ENCODE peak calls at places on chromosomes 3 and 15, in six cellular contexts. H is occipital lobe; Q is stimulated activated effector memory CD8-positive, alpha-beta T cell treated with anti-CD3 and anti-CD28 coated beads, Interleukin-12 subunit alpha, Interleukin-12 subunit beta, amount 100 ng/mL, for 72 hours; K is brain microvascular endothelial cell; U is NAMALWA; E is breast epithelium. D is an unnamed sample.
A peak's percentile ranks its signal among the peaks of the same experiment; 100 is the strongest.

GRCh38 chr3:39383913-39384664 is 919 bp downstream of the SLC25A38 start:
- DNase-seq in U (peak; percentile 96), H (no peak), E (peak; percentile 97), K (peak; percentile 90), Q (peak; percentile 96), D (peak; percentile 98)

GRCh38 chr3:46114324-46114988 is 87.2 kb upstream of the XCR1 start:
- DNase-seq in H (no peak), E (no peak), U (no peak), Q (no peak), K (peak; percentile 66), D (no peak)

GRCh38 chr3:143820466-143821221 is 27.6 kb downstream of the SLC9A9 start:
- DNase-seq in K (no peak), Q (no peak), U (no peak), H (no peak), E (no peak), D (peak; percentile 88)

GRCh38 chr15:88911766-88912118 is 1.4 kb downstream of the MFGE8 start:
- DNase-seq in U (no peak), H (no peak), E (no peak), Q (no peak), K (no peak), D (no peak)

GRCh38 chr3:134867277-134867676 is 72.2 kb downstream of the EPHB1 start:
- DNase-seq in E (no peak), K (no peak), Q (no peak), U (no peak), H (no peak), D (no peak)

GRCh38 chr15:78302579-78302978 is 3.2 kb upstream of the SKIC8 start:
- DNase-seq in E (no peak), K (peak; percentile 49), Q (no peak), H (no peak), U (no peak), D (no peak)

GRCh38 chr3:78988324-78988723 is 779.5 kb downstream of the ROBO1 start:
- DNase-seq in U (peak; percentile 5), K (no peak), Q (no peak), E (no peak), H (no peak), D (no peak)

GRCh38 chr3:30440147-30440604 is 166.2 kb upstream of the TGFBR2 start:
- DNase-seq in E (no peak), U (no peak), Q (no peak), K (peak; percentile 39), H (no peak), D (no peak)

GRCh38 chr15:71329509-71330260 is 214.4 kb downstream of the THSD4 start:
- DNase-seq in K (peak; percentile 51), Q (no peak), U (no peak), E (no peak), H (no peak), D (no peak)

GRCh38 chr3:151900460-151900859 is 27.0 kb downstream of the SUCNR1 start:
- DNase-seq in Q (no peak), K (no peak), U (no peak), E (no peak), H (no peak), D (no peak)

GRCh38 chr3:64084640-64085039 is 61.3 kb upstream of the PSMD6 start:
- DNase-seq in Q (no peak), E (no peak), H (no peak), K (peak; percentile 95), U (no peak), D (no peak)

GRCh38 chr15:95972136-95972553 is 358.4 kb upstream of the NR2F2 start:
- DNase-seq in Q (no peak), U (no peak), E (no peak), H (no peak), K (peak; percentile 82), D (no peak)

GRCh38 chr3:128970741-128971048 is 23.2 kb downstream of the CFAP92 start:
- DNase-seq in E (no peak), U (no peak), K (no peak), H (no peak), Q (no peak), D (no peak)

GRCh38 chr3:192608756-192609155 is 118.6 kb downstream of the FGF12 start:
- DNase-seq in K (no peak), U (no peak), E (no peak), H (no peak), Q (no peak), D (no peak)

GRCh38 chr15:70604671-70605070 is 158.7 kb downstream of the UACA start:
- DNase-seq in H (no peak), Q (no peak), K (no peak), E (no peak), U (no peak), D (peak; percentile 56)

GRCh38 chr3:190326361-190326760 is 4.1 kb upstream of the CLDN1 start:
- DNase-seq in U (no peak), K (no peak), E (no peak), Q (no peak), H (no peak), D (no peak)

GRCh38 chr3:66110840-66111239 is 72.1 kb upstream of the MAGI1 start:
- DNase-seq in K (peak; percentile 35), E (no peak), Q (no peak), H (no peak), U (no peak), D (no peak)

GRCh38 chr3:101635345-101635744 is 41.6 kb downstream of the ZBTB11 start:
- DNase-seq in E (no peak), K (no peak), H (no peak), U (no peak), Q (no peak), D (no peak)

GRCh38 chr15:69414702-69415161 is 583 bp downstream of the KIF23 start:
- DNase-seq in H (no peak), K (peak; percentile 92), Q (peak; percentile 66), U (peak; percentile 55), E (no peak), D (peak; percentile 80)

GRCh38 chr3:72144773-72145505 is 360.0 kb upstream of the PROK2 start:
- DNase-seq in Q (no peak), E (no peak), U (no peak), H (no peak), K (no peak), D (no peak)

GRCh38 chr3:194956697-194957396 is 271.2 kb downstream of the FAM43A start:
- DNase-seq in Q (no peak), K (no peak), E (no peak), H (no peak), U (no peak), D (no peak)

GRCh38 chr3:38003371-38003816 is 12.8 kb downstream of the VILL start:
- DNase-seq in K (peak; percentile 45), U (peak; percentile 30), H (peak; percentile 50), Q (peak; percentile 75), E (peak; percentile 79), D (no peak)

GRCh38 chr3:115683305-115683704 is 60.0 kb downstream of the GAP43 start:
- DNase-seq in K (no peak), E (no peak), H (no peak), U (no peak), Q (no peak), D (no peak)

GRCh38 chr3:182276512-182276911 is 516.8 kb upstream of the ATP11B start:
- DNase-seq in Q (no peak), U (no peak), E (no peak), H (no peak), K (no peak), D (no peak)

GRCh38 chr3:133573629-133574194 is at the start of gene CDV3:
- DNase-seq in Q (no peak), E (no peak), U (no peak), K (no peak), H (no peak), D (no peak)

GRCh38 chr3:109553573-109554371 is 216.4 kb upstream of the DPPA4 start:
- DNase-seq in E (no peak), U (no peak), Q (no peak), H (no peak), K (peak; percentile 19), D (no peak)

GRCh38 chr15:39700301-39700700 is 82.3 kb downstream of the FSIP1 start:
- DNase-seq in E (no peak), K (no peak), Q (no peak), U (no peak), H (no peak), D (no peak)

GRCh38 chr15:31438601-31439265 is 112.1 kb downstream of the KLF13 start:
- DNase-seq in U (peak; percentile 17), E (no peak), Q (no peak), K (no peak), H (no peak), D (no peak)

GRCh38 chr15:70116317-70116716 is 18.6 kb upstream of the TLE3 start:
- DNase-seq in U (no peak), Q (no peak), H (no peak), K (no peak), E (no peak), D (no peak)

GRCh38 chr3:87694678-87695077 is 364.1 kb downstream of the CGGBP1 start:
- DNase-seq in Q (no peak), U (no peak), H (no peak), K (no peak), E (no peak), D (no peak)

GRCh38 chr15:73125219-73125618 is 73.0 kb downstream of the NEO1 start:
- DNase-seq in Q (no peak), U (no peak), H (no peak), K (peak; percentile 15), E (no peak), D (no peak)

GRCh38 chr3:25648107-25648535 is 16.6 kb downstream of the TOP2B start:
- DNase-seq in E (no peak), K (peak; percentile 86), H (peak; percentile 21), U (peak; percentile 93), Q (peak; percentile 93), D (peak; percentile 87)

GRCh38 chr3:10627884-10628572 is 122.6 kb upstream of the ATP2B2 start:
- DNase-seq in U (no peak), K (no peak), Q (no peak), H (no peak), E (no peak), D (no peak)